ENCODE peak calls at places on chromosomes 1 and 21, in seven cellular contexts. Q, X, V, I, G, C and U are unnamed samples.

GRCh38 chr1:184513421-184513820 is 126.6 kb downstream of the C1orf21 start:
- DNase-seq in V (no peak), C (no peak), I (no peak), G (peak; percentile 45), Q (no peak), X (no peak), U (no peak)

GRCh38 chr1:91706140-91706957 is 179.6 kb downstream of the TGFBR3 start:
- DNase-seq in C (no peak), G (peak; percentile 26), X (no peak), V (no peak), Q (no peak), I (no peak), U (no peak)

GRCh38 chr1:113929750-113930498 is 800 bp downstream of the HIPK1 start:
- DNase-seq in C (peak; percentile 51), Q (no peak), X (no peak), I (peak; percentile 39), G (peak; percentile 66), V (peak; percentile 79), U (no peak)

GRCh38 chr1:196608401-196609113 is at the start of gene KCNT2:
- DNase-seq in G (peak; percentile 99), I (peak; percentile 29), X (peak; percentile 86), V (no peak), Q (peak; percentile 56), C (peak; percentile 17), U (no peak)

GRCh38 chr1:43540653-43541071 is 10.0 kb downstream of the PTPRF start:
- DNase-seq in X (peak; percentile 87), C (peak; percentile 60), V (no peak), I (no peak), Q (no peak), G (no peak), U (no peak)

GRCh38 chr1:222464841-222465210 is 83.1 kb downstream of the HHIPL2 start:
- DNase-seq in G (peak; percentile 80), V (peak; percentile 66), C (peak; percentile 71), I (peak; percentile 88), X (peak; percentile 75), Q (peak; percentile 32), U (peak; percentile 77)

GRCh38 chr1:240094043-240094722 is 2.5 kb downstream of the FMN2 start:
- DNase-seq in X (no peak), I (no peak), Q (no peak), C (no peak), V (no peak), G (no peak), U (no peak)

GRCh38 chr1:1630191-1630964 is 1.6 kb upstream of the MMP23B start:
- DNase-seq in I (peak; percentile 46), G (peak; percentile 97), X (peak; percentile 49), C (peak; percentile 43), V (peak; percentile 96), Q (peak; percentile 77), U (peak; percentile 94)

GRCh38 chr1:33841516-33841915 is 22.4 kb upstream of the HMGB4 start:
- DNase-seq in V (no peak), X (no peak), C (peak; percentile 57), Q (no peak), I (no peak), G (no peak), U (no peak)

GRCh38 chr1:924619-925323 is 1.0 kb downstream of the SAMD11 start:
- DNase-seq in X (peak; percentile 15), G (peak; percentile 75), I (peak; percentile 35), C (peak; percentile 56), V (peak; percentile 24), Q (no peak), U (no peak)

GRCh38 chr1:2604854-2605753 is 18.5 kb downstream of the PRXL2B start:
- DNase-seq in I (no peak), Q (no peak), G (no peak), X (no peak), V (no peak), C (no peak), U (no peak)

GRCh38 chr1:196690582-196690981 is 38.7 kb downstream of the CFH start:
- DNase-seq in C (no peak), X (no peak), Q (no peak), G (peak; percentile 3), V (no peak), I (no peak), U (no peak)

GRCh38 chr1:177424746-177425145 is 254.0 kb downstream of the BRINP2 start:
- DNase-seq in C (no peak), Q (no peak), I (no peak), X (no peak), V (no peak), G (no peak), U (no peak)

GRCh38 chr1:180674603-180675530 is 43.0 kb downstream of the XPR1 start:
- DNase-seq in V (no peak), X (no peak), Q (no peak), I (peak; percentile 48), C (peak; percentile 15), G (peak; percentile 39), U (no peak)

GRCh38 chr1:86914998-86915736 is 732 bp downstream of the HS2ST1 start:
- DNase-seq in Q (peak; percentile 51), G (peak; percentile 90), X (peak; percentile 73), I (peak; percentile 64), C (peak; percentile 51), V (peak; percentile 60), U (peak; percentile 38)

GRCh38 chr1:68791800-68792199 is 294.9 kb upstream of the DEPDC1 start:
- DNase-seq in C (no peak), G (peak; percentile 37), V (no peak), I (no peak), X (no peak), Q (no peak), U (no peak)

GRCh38 chr1:206687915-206688442 is 3.3 kb downstream of the MAPKAPK2 start:
- DNase-seq in I (peak; percentile 56), X (peak; percentile 24), V (no peak), G (peak; percentile 78), Q (no peak), C (peak; percentile 31), U (no peak)
- H3K4me3 ChIP-seq in I (peak overlapping the region; percentile 3), X (no peak overlapping the region), V (no peak overlapping the region), G (no peak overlapping the region), Q (peak overlapping the region; percentile 83), C (no peak overlapping the region), U (no peak overlapping the region)

GRCh38 chr1:206469411-206469932 is 804 bp upstream of the IKBKE start:
- DNase-seq in C (no peak), I (no peak), Q (no peak), G (peak; percentile 46), X (no peak), V (no peak), U (no peak)
- H3K4me3 ChIP-seq in C (peak overlapping the region; percentile 77), I (no peak overlapping the region), Q (no peak overlapping the region), G (no peak overlapping the region), X (no peak overlapping the region), V (peak overlapping the region; percentile 99), U (no peak overlapping the region)

DNA sequence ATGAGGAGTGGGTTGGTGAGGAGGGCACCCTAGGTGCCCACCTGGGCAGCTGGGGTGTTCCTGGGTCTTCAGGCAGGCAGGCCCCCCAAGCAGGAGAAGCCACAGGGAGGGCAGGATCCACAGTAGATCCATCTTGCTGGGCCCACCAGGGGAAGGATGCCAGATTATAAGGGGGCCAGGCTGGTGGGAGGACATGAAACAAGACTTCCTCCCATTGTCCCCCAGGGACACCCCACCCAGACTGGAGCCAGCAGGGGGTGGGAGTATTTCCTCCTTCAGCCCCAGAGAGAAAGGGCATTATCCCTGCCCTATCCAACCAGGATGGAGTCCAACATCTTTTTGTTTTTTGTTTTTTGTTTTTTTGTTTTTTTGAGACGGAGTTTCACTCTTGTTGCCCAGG is at the start of gene FCN3:
- DNase-seq in V (no peak), G (no peak), X (no peak), C (no peak), I (no peak), Q (no peak), U (no peak)
- H3K4me3 ChIP-seq in V (no peak within 1 kb of the TSS), G (no peak within 1 kb of the TSS), X (no peak within 1 kb of the TSS), C (no peak within 1 kb of the TSS), I (no peak within 1 kb of the TSS), Q (no peak within 1 kb of the TSS), U (no peak within 1 kb of the TSS)

GRCh38 chr1:32447469-32448185 is 17.2 kb upstream of the ZBTB8B start:
- DNase-seq in C (peak; percentile 75), V (no peak), I (peak; percentile 60), X (no peak), G (peak; percentile 97), Q (no peak), U (no peak)
- H3K4me3 ChIP-seq in C (peak overlapping the region; percentile 46), V (no peak overlapping the region), I (peak overlapping the region; percentile 23), X (peak overlapping the region; percentile 23), G (no peak overlapping the region), Q (no peak overlapping the region), U (no peak overlapping the region)

DNA sequence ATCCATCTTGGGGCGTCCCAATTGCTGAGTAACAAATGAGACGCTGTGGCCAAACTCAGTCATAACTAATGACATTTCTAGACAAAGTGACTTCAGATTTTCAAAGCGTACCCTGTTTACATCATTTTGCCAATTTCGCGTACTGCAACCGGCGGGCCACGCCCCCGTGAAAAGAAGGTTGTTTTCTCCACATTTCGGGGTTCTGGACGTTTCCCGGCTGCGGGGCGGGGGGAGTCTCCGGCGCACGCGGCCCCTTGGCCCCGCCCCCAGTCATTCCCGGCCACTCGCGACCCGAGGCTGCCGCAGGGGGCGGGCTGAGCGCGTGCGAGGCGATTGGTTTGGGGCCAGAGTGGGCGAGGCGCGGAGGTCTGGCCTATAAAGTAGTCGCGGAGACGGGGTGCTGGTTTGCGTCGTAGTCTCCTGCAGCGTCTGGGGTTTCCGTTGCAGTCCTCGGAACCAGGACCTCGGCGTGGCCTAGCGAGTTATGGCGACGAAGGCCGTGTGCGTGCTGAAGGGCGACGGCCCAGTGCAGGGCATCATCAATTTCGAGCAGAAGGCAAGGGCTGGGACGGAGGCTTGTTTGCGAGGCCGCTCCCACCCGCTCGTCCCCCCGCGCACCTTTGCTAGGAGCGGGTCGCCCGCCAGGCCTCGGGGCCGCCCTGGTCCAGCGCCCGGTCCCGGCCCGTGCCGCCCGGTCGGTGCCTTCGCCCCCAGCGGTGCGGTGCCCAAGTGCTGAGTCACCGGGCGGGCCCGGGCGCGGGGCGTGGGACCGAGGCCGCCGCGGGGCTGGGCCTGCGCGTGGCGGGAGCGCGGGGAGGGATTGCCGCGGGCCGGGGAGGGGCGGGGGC is at the start of gene SOD1:
- DNase-seq in X (peak; percentile 92), I (peak; percentile 91), V (peak; percentile 97), Q (peak; percentile 97), G (peak; percentile 94), C (peak; percentile 91), U (peak; percentile 93)
- H3K4me3 ChIP-seq in X (peak within 1 kb of the TSS; percentile 89), I (peak within 1 kb of the TSS; percentile 88), V (peak within 1 kb of the TSS; percentile 70), Q (peak within 1 kb of the TSS; percentile 73), G (peak within 1 kb of the TSS; percentile 96), C (peak within 1 kb of the TSS; percentile 99), U (peak within 1 kb of the TSS; percentile 78)

DNA sequence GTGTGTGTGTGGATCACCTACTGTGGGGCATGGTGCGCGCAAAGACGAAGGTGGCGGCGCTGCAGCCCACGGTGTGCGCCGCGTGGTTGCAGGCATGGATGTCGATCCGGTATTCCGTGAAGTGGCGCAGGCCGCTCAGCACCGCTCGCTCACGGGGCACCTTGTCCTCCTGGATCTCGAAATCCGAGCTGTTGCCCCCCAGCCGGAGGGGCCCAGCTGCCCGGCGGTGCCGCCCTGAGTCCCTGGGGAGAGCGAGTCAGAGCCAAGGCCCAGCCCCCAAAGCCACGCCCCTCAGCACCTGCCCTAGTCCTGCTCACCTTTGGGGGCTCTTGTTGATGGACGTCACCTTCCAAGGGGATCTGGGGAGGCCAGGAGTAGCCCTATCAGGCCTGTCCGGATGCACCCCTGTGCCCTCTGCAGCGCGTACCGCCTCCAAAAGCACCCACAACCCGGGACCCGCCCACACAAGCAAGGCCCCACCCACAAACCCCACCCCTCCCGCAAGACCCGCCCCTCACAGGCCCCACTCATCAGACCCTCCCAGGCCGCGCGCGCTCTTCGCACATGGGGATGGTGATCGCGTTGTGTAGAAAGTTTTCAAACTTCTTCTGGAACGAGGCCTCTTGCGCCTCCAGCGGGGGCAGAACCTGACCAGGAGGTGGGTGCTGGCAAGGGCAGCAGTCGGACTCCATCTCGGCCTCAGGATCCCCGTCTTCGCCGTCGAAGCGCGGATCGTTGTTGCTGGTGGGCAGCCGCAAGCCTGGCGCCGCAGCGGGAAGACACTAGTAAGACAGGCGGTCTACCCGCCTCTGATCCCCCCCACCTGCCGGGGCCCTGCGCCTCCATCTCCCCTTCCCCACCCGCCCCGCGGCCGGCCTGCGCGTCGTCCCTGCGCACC is 13.6 kb downstream of the INSRR start:
- DNase-seq in I (no peak), Q (no peak), V (peak; percentile 22), C (no peak), X (no peak), G (no peak), U (no peak)
- H3K4me3 ChIP-seq in I (no peak overlapping the region), Q (no peak overlapping the region), V (no peak overlapping the region), C (no peak overlapping the region), X (no peak overlapping the region), G (no peak overlapping the region), U (no peak overlapping the region)